ENCODE peak calls at places on chromosome 2, in nine cellular contexts. One of them, this sample, is unnamed.

GRCh38 chr2:64478502-64479230 is 24.7 kb downstream of the LGALSL start:
- DNase-seq in upper lobe of right lung: no peak
- DNase-seq in choroid plexus epithelial cell: no peak
- DNase-seq in endodermal cell: no peak
- DNase-seq in tibial artery: no peak
- DNase-seq in psoas muscle: no peak
- DNase-seq in IMR-90: no peak
- DNase-seq in RWPE1: peak
- DNase-seq in mesothelial cell of epicardium: no peak
- DNase-seq in this sample: no peak

GRCh38 chr2:68471385-68471784 is 4.0 kb downstream of the APLF start:
- DNase-seq in tibial artery: no peak
- DNase-seq in upper lobe of right lung: no peak
- DNase-seq in RWPE1: no peak
- DNase-seq in endodermal cell: no peak
- DNase-seq in IMR-90: no peak
- DNase-seq in psoas muscle: no peak
- DNase-seq in mesothelial cell of epicardium: no peak
- DNase-seq in choroid plexus epithelial cell: no peak
- DNase-seq in this sample: no peak

GRCh38 chr2:3500326-3500899 is 18.9 kb downstream of the ADI1 start:
- DNase-seq in RWPE1: no peak
- DNase-seq in tibial artery: no peak
- DNase-seq in endodermal cell: no peak
- DNase-seq in choroid plexus epithelial cell: no peak
- DNase-seq in psoas muscle: no peak
- DNase-seq in mesothelial cell of epicardium: no peak
- DNase-seq in IMR-90: no peak
- DNase-seq in upper lobe of right lung: no peak
- DNase-seq in this sample: no peak

GRCh38 chr2:74457129-74457548 is 1.1 kb upstream of the WBP1 start:
- DNase-seq in choroid plexus epithelial cell: peak
- DNase-seq in IMR-90: peak
- DNase-seq in endodermal cell: no peak
- DNase-seq in tibial artery: no peak
- DNase-seq in mesothelial cell of epicardium: no peak
- DNase-seq in upper lobe of right lung: no peak
- DNase-seq in psoas muscle: no peak
- DNase-seq in RWPE1: no peak
- DNase-seq in this sample: peak

GRCh38 chr2:172455121-172455515 is 27.7 kb downstream of the ITGA6 start:
- DNase-seq in upper lobe of right lung: no peak
- DNase-seq in IMR-90: no peak
- DNase-seq in choroid plexus epithelial cell: no peak
- DNase-seq in psoas muscle: no peak
- DNase-seq in RWPE1: no peak
- DNase-seq in mesothelial cell of epicardium: no peak
- DNase-seq in tibial artery: no peak
- DNase-seq in endodermal cell: no peak
- DNase-seq in this sample: no peak

GRCh38 chr2:157307021-157307420 is 18.6 kb downstream of the ERMN start:
- DNase-seq in choroid plexus epithelial cell: no peak
- DNase-seq in psoas muscle: no peak
- DNase-seq in IMR-90: peak
- DNase-seq in tibial artery: no peak
- DNase-seq in RWPE1: no peak
- DNase-seq in mesothelial cell of epicardium: no peak
- DNase-seq in endodermal cell: no peak
- DNase-seq in upper lobe of right lung: no peak
- DNase-seq in this sample: no peak

GRCh38 chr2:46815121-46815802 is 100.3 kb downstream of the MCFD2 start:
- DNase-seq in endodermal cell: peak
- DNase-seq in IMR-90: no peak
- DNase-seq in psoas muscle: no peak
- DNase-seq in RWPE1: no peak
- DNase-seq in mesothelial cell of epicardium: no peak
- DNase-seq in tibial artery: no peak
- DNase-seq in choroid plexus epithelial cell: no peak
- DNase-seq in upper lobe of right lung: no peak
- DNase-seq in this sample: peak

GRCh38 chr2:240733803-240734495 is 42.3 kb downstream of the AQP12A start:
- DNase-seq in mesothelial cell of epicardium: no peak
- DNase-seq in IMR-90: no peak
- DNase-seq in tibial artery: no peak
- DNase-seq in upper lobe of right lung: no peak
- DNase-seq in RWPE1: no peak
- DNase-seq in choroid plexus epithelial cell: no peak
- DNase-seq in endodermal cell: no peak
- DNase-seq in psoas muscle: no peak
- DNase-seq in this sample: peak

GRCh38 chr2:44063007-44063406 is 67.2 kb upstream of the LRPPRC start:
- DNase-seq in endodermal cell: no peak
- DNase-seq in upper lobe of right lung: no peak
- DNase-seq in IMR-90: no peak
- DNase-seq in RWPE1: no peak
- DNase-seq in tibial artery: no peak
- DNase-seq in psoas muscle: no peak
- DNase-seq in mesothelial cell of epicardium: no peak
- DNase-seq in choroid plexus epithelial cell: no peak
- DNase-seq in this sample: no peak

GRCh38 chr2:43158259-43158880 is 68.0 kb downstream of the ZFP36L2 start:
- DNase-seq in RWPE1: peak
- DNase-seq in choroid plexus epithelial cell: peak
- DNase-seq in upper lobe of right lung: peak
- DNase-seq in mesothelial cell of epicardium: no peak
- DNase-seq in endodermal cell: no peak
- DNase-seq in psoas muscle: peak
- DNase-seq in tibial artery: peak
- DNase-seq in IMR-90: peak
- DNase-seq in this sample: peak

GRCh38 chr2:182509-183122 is 81.2 kb downstream of the SH3YL1 start:
- DNase-seq in endodermal cell: no peak
- DNase-seq in tibial artery: no peak
- DNase-seq in mesothelial cell of epicardium: no peak
- DNase-seq in upper lobe of right lung: no peak
- DNase-seq in IMR-90: no peak
- DNase-seq in choroid plexus epithelial cell: no peak
- DNase-seq in psoas muscle: no peak
- DNase-seq in RWPE1: no peak
- DNase-seq in this sample: no peak

GRCh38 chr2:214203744-214204289 is 207.0 kb upstream of the VWC2L start:
- DNase-seq in tibial artery: no peak
- DNase-seq in RWPE1: no peak
- DNase-seq in endodermal cell: peak
- DNase-seq in IMR-90: peak
- DNase-seq in choroid plexus epithelial cell: peak
- DNase-seq in psoas muscle: no peak
- DNase-seq in mesothelial cell of epicardium: no peak
- DNase-seq in upper lobe of right lung: no peak
- DNase-seq in this sample: no peak

GRCh38 chr2:164785447-164785846 is 56.2 kb downstream of the COBLL1 start:
- DNase-seq in choroid plexus epithelial cell: peak
- DNase-seq in psoas muscle: no peak
- DNase-seq in endodermal cell: no peak
- DNase-seq in upper lobe of right lung: no peak
- DNase-seq in mesothelial cell of epicardium: no peak
- DNase-seq in tibial artery: no peak
- DNase-seq in IMR-90: no peak
- DNase-seq in RWPE1: no peak
- DNase-seq in this sample: no peak

GRCh38 chr2:238425979-238426567 is 654 bp upstream of the ASB1 start:
- DNase-seq in upper lobe of right lung: no peak
- DNase-seq in IMR-90: peak
- DNase-seq in RWPE1: no peak
- DNase-seq in choroid plexus epithelial cell: peak
- DNase-seq in tibial artery: no peak
- DNase-seq in endodermal cell: no peak
- DNase-seq in mesothelial cell of epicardium: no peak
- DNase-seq in psoas muscle: no peak
- DNase-seq in this sample: no peak
- TF ChIP-seq CTCF in upper lobe of right lung: no peak
- TF ChIP-seq CTCF in IMR-90: no peak
- TF ChIP-seq CTCF in RWPE1: no peak
- TF ChIP-seq CTCF in choroid plexus epithelial cell: peak
- TF ChIP-seq CTCF in tibial artery: no peak
- TF ChIP-seq CTCF in endodermal cell: no peak
- TF ChIP-seq CTCF in mesothelial cell of epicardium: no peak
- TF ChIP-seq CTCF in psoas muscle: no peak
- TF ChIP-seq CTCF in this sample: no peak

DNA sequence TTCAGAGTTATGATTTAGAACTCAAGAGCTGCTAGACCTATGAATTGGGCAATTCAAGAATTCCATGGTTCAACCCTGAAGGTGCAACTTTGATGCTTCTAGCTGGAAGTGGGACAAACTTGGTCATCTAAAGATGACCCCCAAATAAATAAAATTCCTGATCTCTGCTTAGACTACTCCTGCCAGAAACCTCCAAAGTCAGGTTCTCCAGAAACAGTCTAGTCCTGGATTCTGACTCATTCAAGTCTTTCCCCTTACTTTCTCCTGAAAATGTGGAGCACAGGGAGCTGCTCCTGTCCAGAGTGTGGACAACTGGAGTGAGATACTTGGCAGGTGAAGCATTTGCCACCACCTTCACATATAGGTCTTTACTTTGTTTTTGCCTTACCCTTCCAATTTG is 557.7 kb upstream of the TNP1 start:
- DNase-seq in upper lobe of right lung: no peak
- DNase-seq in mesothelial cell of epicardium: no peak
- DNase-seq in tibial artery: no peak
- DNase-seq in psoas muscle: no peak
- DNase-seq in choroid plexus epithelial cell: no peak
- DNase-seq in endodermal cell: no peak
- DNase-seq in IMR-90: no peak
- DNase-seq in RWPE1: no peak
- DNase-seq in this sample: no peak
- TF ChIP-seq CTCF in upper lobe of right lung: no peak
- TF ChIP-seq CTCF in mesothelial cell of epicardium: no peak
- TF ChIP-seq CTCF in tibial artery: no peak
- TF ChIP-seq CTCF in psoas muscle: no peak
- TF ChIP-seq CTCF in choroid plexus epithelial cell: no peak
- TF ChIP-seq CTCF in endodermal cell: no peak
- TF ChIP-seq CTCF in IMR-90: no peak
- TF ChIP-seq CTCF in RWPE1: no peak
- TF ChIP-seq CTCF in this sample: no peak

DNA sequence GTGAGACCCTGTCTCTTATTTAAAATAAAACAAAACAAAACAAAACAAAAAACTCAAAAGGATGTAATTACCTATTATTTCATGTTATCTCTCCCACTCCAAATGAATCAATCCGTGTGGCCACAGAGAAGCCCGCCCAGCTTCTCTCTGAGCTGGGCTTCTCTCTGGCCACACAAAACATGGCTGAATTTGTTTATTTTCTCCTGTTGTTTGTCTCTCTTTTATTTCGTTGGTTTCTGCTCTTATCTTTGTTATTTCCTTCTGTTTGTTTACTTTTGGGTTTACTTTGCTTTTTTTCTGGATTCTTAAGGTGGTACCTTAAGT is 1.5 kb upstream of the TRABD2A start:
- DNase-seq in mesothelial cell of epicardium: no peak
- DNase-seq in IMR-90: no peak
- DNase-seq in tibial artery: no peak
- DNase-seq in RWPE1: no peak
- DNase-seq in upper lobe of right lung: no peak
- DNase-seq in choroid plexus epithelial cell: no peak
- DNase-seq in psoas muscle: no peak
- DNase-seq in endodermal cell: no peak
- DNase-seq in this sample: no peak
- TF ChIP-seq CTCF in mesothelial cell of epicardium: no peak
- TF ChIP-seq CTCF in IMR-90: no peak
- TF ChIP-seq CTCF in tibial artery: no peak
- TF ChIP-seq CTCF in RWPE1: peak
- TF ChIP-seq CTCF in upper lobe of right lung: no peak
- TF ChIP-seq CTCF in choroid plexus epithelial cell: no peak
- TF ChIP-seq CTCF in psoas muscle: no peak
- TF ChIP-seq CTCF in endodermal cell: peak
- TF ChIP-seq CTCF in this sample: no peak

GRCh38 chr2:26039603-26040367 is 5.9 kb downstream of the RAB10 start:
- DNase-seq in tibial artery: no peak
- DNase-seq in mesothelial cell of epicardium: no peak
- DNase-seq in upper lobe of right lung: no peak
- DNase-seq in endodermal cell: peak
- DNase-seq in psoas muscle: no peak
- DNase-seq in IMR-90: no peak
- DNase-seq in RWPE1: no peak
- DNase-seq in choroid plexus epithelial cell: no peak
- DNase-seq in this sample: no peak

GRCh38 chr2:26033270-26033768 is 565 bp upstream of the RAB10 start:
- DNase-seq in tibial artery: peak
- DNase-seq in upper lobe of right lung: no peak
- DNase-seq in endodermal cell: peak
- DNase-seq in RWPE1: peak
- DNase-seq in choroid plexus epithelial cell: peak
- DNase-seq in psoas muscle: no peak
- DNase-seq in IMR-90: peak
- DNase-seq in mesothelial cell of epicardium: peak
- DNase-seq in this sample: no peak

GRCh38 chr2:26034597-26035067 is 748 bp downstream of the RAB10 start:
- DNase-seq in IMR-90: peak
- DNase-seq in psoas muscle: no peak
- DNase-seq in endodermal cell: no peak
- DNase-seq in RWPE1: peak
- DNase-seq in mesothelial cell of epicardium: no peak
- DNase-seq in tibial artery: no peak
- DNase-seq in choroid plexus epithelial cell: no peak
- DNase-seq in upper lobe of right lung: no peak
- DNase-seq in this sample: no peak

GRCh38 chr2:26035110-26035728 is 1.3 kb downstream of the RAB10 start:
- DNase-seq in IMR-90: peak
- DNase-seq in upper lobe of right lung: no peak
- DNase-seq in choroid plexus epithelial cell: no peak
- DNase-seq in mesothelial cell of epicardium: no peak
- DNase-seq in RWPE1: no peak
- DNase-seq in psoas muscle: no peak
- DNase-seq in tibial artery: no peak
- DNase-seq in endodermal cell: no peak
- DNase-seq in this sample: peak

DNA sequence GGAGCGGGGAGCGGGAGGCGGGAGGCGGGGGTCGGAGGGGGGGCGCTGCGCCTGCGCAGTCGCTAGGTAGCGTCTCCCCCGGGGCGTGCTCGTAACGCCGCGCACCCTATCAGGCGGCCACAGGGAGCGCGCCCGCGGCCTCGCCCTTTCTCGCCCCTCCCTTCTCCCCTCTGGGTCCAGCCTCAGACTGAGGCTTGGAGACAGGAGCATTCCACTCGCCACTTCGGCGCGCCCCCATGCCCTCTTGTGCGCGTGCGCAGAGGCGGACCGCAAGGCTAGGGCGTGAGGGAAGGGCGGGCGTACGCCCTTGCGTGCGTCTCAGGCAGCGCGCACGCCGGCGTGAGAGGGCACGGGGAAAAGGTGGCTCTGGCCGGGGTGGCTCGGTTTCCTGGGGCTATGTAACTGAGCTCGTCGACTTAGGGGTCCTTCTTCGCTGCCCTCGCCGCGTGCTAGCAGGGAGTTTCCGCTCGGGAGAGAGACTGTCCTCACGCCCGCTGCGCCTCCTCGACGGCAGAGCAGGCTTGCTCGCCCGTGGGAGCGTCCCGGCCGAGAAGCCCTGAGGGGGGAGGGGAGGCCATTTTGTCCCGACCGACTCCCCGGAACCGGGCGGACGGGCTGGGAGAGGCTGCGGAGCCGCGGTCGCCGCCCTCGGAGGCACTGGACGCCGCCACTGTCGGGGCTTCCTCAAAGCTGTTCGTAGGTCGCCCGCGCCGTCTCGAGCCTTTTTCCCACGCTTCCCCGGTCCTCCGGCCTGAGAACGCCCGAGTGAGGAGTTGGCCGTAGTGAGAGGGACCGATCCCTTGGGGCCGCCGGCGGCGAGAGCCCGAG is at the start of gene RAB10:
- DNase-seq in choroid plexus epithelial cell: peak
- DNase-seq in IMR-90: peak
- DNase-seq in RWPE1: peak
- DNase-seq in tibial artery: peak
- DNase-seq in upper lobe of right lung: peak
- DNase-seq in endodermal cell: peak
- DNase-seq in mesothelial cell of epicardium: peak
- DNase-seq in psoas muscle: peak
- DNase-seq in this sample: peak
- TF ChIP-seq CTCF in choroid plexus epithelial cell: no peak
- TF ChIP-seq CTCF in IMR-90: no peak
- TF ChIP-seq CTCF in RWPE1: no peak
- TF ChIP-seq CTCF in tibial artery: peak
- TF ChIP-seq CTCF in upper lobe of right lung: peak
- TF ChIP-seq CTCF in endodermal cell: peak
- TF ChIP-seq CTCF in mesothelial cell of epicardium: no peak
- TF ChIP-seq CTCF in psoas muscle: no peak
- TF ChIP-seq CTCF in this sample: no peak

This sample was measured in HL-60.